ENCODE peak calls at places on chromosomes 7 and 10, in nine cellular contexts. V is B cell; Z is fibroblast of pulmonary artery; J is memory B cell; I is fibroblast of mammary gland; S is M059J; O is hypothalamus; G is stimulated activated naive CD8-positive, alpha-beta T cell treated with anti-CD3 and anti-CD28 coated beads, Interleukin-15, Interleukin-2, amounts not matched to agents 100 U/mL and 50 U/mL, for 24 hours; L is fibroblast of villous mesenchyme. X is an unnamed sample.

GRCh38 chr10:14126697-14127440 is 203.9 kb downstream of the FRMD4A start:
- DNase-seq in S (peak), L (no peak), V (no peak), Z (peak), G (no peak), O (no peak), I (peak), J (no peak), X (peak)

GRCh38 chr10:44033008-44033407 is 351.9 kb downstream of the CXCL12 start:
- DNase-seq in V (no peak), J (no peak), S (peak), L (peak), I (peak), G (no peak), O (no peak), Z (peak), X (no peak)

GRCh38 chr10:5956146-5956914 is 21.0 kb downstream of the IL15RA start:
- DNase-seq in J (no peak), S (no peak), G (no peak), Z (no peak), L (no peak), V (no peak), I (no peak), O (no peak), X (no peak)

GRCh38 chr7:35802649-35803048 is 1.8 kb downstream of the SEPTIN7 start:
- DNase-seq in S (no peak), I (no peak), J (no peak), O (no peak), L (no peak), Z (no peak), V (no peak), G (peak), X (no peak)

GRCh38 chr7:7789551-7789988 is 71.2 kb upstream of the RPA3 start:
- DNase-seq in S (no peak), I (no peak), O (no peak), V (no peak), G (no peak), L (no peak), Z (no peak), J (no peak), X (no peak)

GRCh38 chr10:133158756-133159610 is 1.0 kb upstream of the KNDC1 start:
- DNase-seq in O (no peak), L (peak), G (no peak), I (no peak), Z (no peak), V (no peak), J (no peak), S (peak), X (no peak)

GRCh38 chr7:132815696-132816334 is 239.5 kb upstream of the PLXNA4 start:
- DNase-seq in V (no peak), G (no peak), O (no peak), J (no peak), Z (peak), L (no peak), S (peak), I (peak), X (peak)

GRCh38 chr10:79308969-79309665 is 38.2 kb upstream of the PPIF start:
- DNase-seq in O (no peak), V (no peak), G (no peak), J (no peak), S (no peak), Z (no peak), I (no peak), L (no peak), X (no peak)

GRCh38 chr7:151082151-151083070 is 882 bp downstream of the TMUB1 start:
- DNase-seq in S (no peak), V (no peak), G (no peak), Z (no peak), I (no peak), O (no peak), J (no peak), L (no peak), X (peak)

GRCh38 chr10:124088944-124089343 is 4.5 kb downstream of the CHST15 start:
- DNase-seq in O (no peak), V (no peak), S (no peak), L (no peak), I (peak), G (no peak), Z (no peak), J (no peak), X (peak)

GRCh38 chr10:11610855-11611247 is 599 bp downstream of the USP6NL start:
- DNase-seq in V (peak), I (peak), G (peak), O (no peak), J (no peak), Z (peak), L (peak), S (peak), X (peak)

X was measured in epithelial cell of esophagus.